ENCODE peak calls at places on chromosomes 11 and 22, in eight cellular contexts. D, P, Z, V, T, N, M and S are unnamed samples.

GRCh38 chr11:125999234-125999880 is 53.5 kb downstream of the VSIG10L2 start:
- DNase-seq in M (no peak), V (no peak), Z (no peak), T (no peak), D (no peak), N (no peak), P (no peak), S (no peak)

GRCh38 chr11:70410276-70410675 is 11.9 kb downstream of the CTTN start:
- DNase-seq in P (no peak), V (no peak), Z (no peak), T (no peak), M (peak), D (no peak), N (no peak), S (no peak)

GRCh38 chr22:46663436-46664100 is 43.4 kb downstream of the GRAMD4 start:
- DNase-seq in Z (no peak), N (no peak), V (no peak), P (no peak), M (no peak), D (no peak), T (no peak), S (no peak)

GRCh38 chr11:10606536-10607208 is 38.2 kb upstream of the LYVE1 start:
- DNase-seq in N (peak), P (no peak), V (no peak), T (no peak), Z (no peak), M (no peak), D (peak), S (no peak)

GRCh38 chr11:115153135-115153534 is 351.1 kb downstream of the CADM1 start:
- DNase-seq in T (no peak), Z (no peak), M (peak), P (no peak), D (no peak), V (no peak), N (no peak), S (no peak)

GRCh38 chr11:72606362-72607100 is 67.7 kb downstream of the PDE2A start:
- DNase-seq in N (no peak), P (no peak), M (peak), T (no peak), Z (no peak), D (no peak), V (no peak), S (no peak)

GRCh38 chr22:49724893-49725489 is 102.7 kb downstream of the BRD1 start:
- DNase-seq in V (peak), N (peak), D (no peak), M (peak), P (peak), T (peak), Z (no peak), S (no peak)

GRCh38 chr11:75796091-75796435 is 18.9 kb upstream of the UVRAG start:
- DNase-seq in D (no peak), M (no peak), V (no peak), T (no peak), N (no peak), Z (no peak), P (no peak), S (no peak)

GRCh38 chr22:38353142-38353629 is 36.0 kb upstream of the CSNK1E start:
- DNase-seq in T (peak), Z (no peak), D (no peak), N (peak), M (peak), P (peak), V (peak), S (peak)

GRCh38 chr22:44399906-44400762 is 87.4 kb upstream of the SHISAL1 start:
- DNase-seq in Z (no peak), V (no peak), T (peak), D (no peak), P (no peak), N (no peak), M (no peak), S (no peak)

GRCh38 chr11:86067230-86068137 is 1.4 kb downstream of the PICALM start:
- DNase-seq in M (no peak), V (no peak), P (no peak), T (no peak), N (no peak), Z (no peak), D (no peak), S (no peak)

GRCh38 chr11:45159781-45160365 is 13.4 kb downstream of the PRDM11 start:
- DNase-seq in V (no peak), M (no peak), T (peak), D (no peak), Z (no peak), P (no peak), N (no peak), S (no peak)